ENCODE peak calls at places on chromosome 3, in four cellular contexts. U, A, P and O are unnamed samples.

GRCh38 chr3:133038731-133039398 is 674 bp downstream of the TMEM108 start:
- DNase-seq in U (no peak), P (peak; percentile 17), A (peak; percentile 6), O (no peak)

GRCh38 chr3:126373682-126374601 is 16.7 kb upstream of the KLF15 start:
- DNase-seq in U (no peak), A (no peak), P (no peak), O (no peak)

GRCh38 chr3:129911261-129911861 is 17.9 kb upstream of the TMCC1 start:
- DNase-seq in U (no peak), P (no peak), A (peak; percentile 9), O (no peak)

GRCh38 chr3:43870110-43870509 is 179.4 kb downstream of the ABHD5 start:
- DNase-seq in U (no peak), A (no peak), P (no peak), O (no peak)

GRCh38 chr3:184361932-184362667 is 590 bp downstream of the POLR2H start:
- DNase-seq in A (peak; percentile 59), P (peak; percentile 50), U (no peak), O (no peak)

GRCh38 chr3:111080357-111080937 is 8.8 kb downstream of the NECTIN3 start:
- DNase-seq in U (no peak), P (no peak), A (no peak), O (no peak)

GRCh38 chr3:88188436-88188835 is 38.7 kb downstream of the C3orf38 start:
- DNase-seq in P (no peak), A (peak; percentile 10), U (no peak), O (no peak)

GRCh38 chr3:40079845-40080240 is 229.7 kb upstream of the EIF1B start:
- DNase-seq in U (no peak), A (no peak), P (no peak), O (no peak)

GRCh38 chr3:184440161-184440560 is 60.3 kb downstream of the CHRD start:
- DNase-seq in A (no peak), U (no peak), P (no peak), O (no peak)

GRCh38 chr3:42655980-42656679 is 2.6 kb downstream of the ZBTB47 start:
- DNase-seq in A (no peak), P (no peak), U (no peak), O (no peak)

GRCh38 chr3:3368336-3368735 is 188.8 kb upstream of the CRBN start:
- DNase-seq in U (no peak), P (no peak), A (no peak), O (no peak)

GRCh38 chr3:194840661-194841514 is 155.2 kb downstream of the FAM43A start:
- DNase-seq in A (peak; percentile 47), P (no peak), U (no peak), O (no peak)

GRCh38 chr3:114218006-114218405 is 19.4 kb downstream of the ZNF80 start:
- DNase-seq in A (no peak), P (no peak), U (no peak), O (no peak)

GRCh38 chr3:88321696-88322095 is 171.9 kb downstream of the C3orf38 start:
- DNase-seq in P (no peak), U (no peak), A (no peak), O (no peak)

GRCh38 chr3:43394071-43394501 is 107.7 kb downstream of the SNRK start:
- DNase-seq in P (no peak), U (no peak), A (peak; percentile 89), O (no peak)

GRCh38 chr3:177977381-177978158 is 558.7 kb upstream of the KCNMB2 start:
- DNase-seq in A (no peak), U (no peak), P (no peak), O (no peak)

GRCh38 chr3:24846286-24846860 is 351.7 kb upstream of the THRB start:
- DNase-seq in A (no peak), U (no peak), P (no peak), O (no peak)

GRCh38 chr3:78506581-78507195 is 1261.1 kb downstream of the ROBO1 start:
- DNase-seq in U (no peak), P (no peak), A (no peak), O (no peak)

GRCh38 chr3:41682996-41683395 is 278.9 kb downstream of the ULK4 start:
- DNase-seq in A (no peak), P (no peak), U (no peak), O (no peak)

GRCh38 chr3:117545484-117545883 is 835.9 kb downstream of the TUSC7 start:
- DNase-seq in A (no peak), U (no peak), P (no peak), O (no peak)

GRCh38 chr3:182710557-182711157 is 82.6 kb upstream of the ATP11B start:
- DNase-seq in P (peak; percentile 56), A (no peak), U (no peak), O (no peak)

GRCh38 chr3:54339608-54340007 is 217.3 kb downstream of the CACNA2D3 start:
- DNase-seq in U (no peak), P (no peak), A (no peak), O (no peak)

GRCh38 chr3:106447902-106448301 is 579.1 kb upstream of the CBLB start:
- DNase-seq in P (no peak), U (no peak), A (no peak), O (no peak)

GRCh38 chr3:172074578-172074977 is 35.2 kb downstream of the FNDC3B start:
- DNase-seq in P (no peak), A (no peak), U (no peak), O (no peak)

GRCh38 chr3:177041021-177041729 is 156.1 kb downstream of the TBL1XR1 start:
- DNase-seq in A (peak; percentile 30), P (no peak), U (no peak), O (no peak)

GRCh38 chr3:52222319-52223221 is 2.9 kb downstream of the TLR9 start:
- DNase-seq in U (no peak), A (peak; percentile 3), P (no peak), O (no peak)

GRCh38 chr3:169344465-169344864 is 319.0 kb downstream of the MECOM start:
- DNase-seq in U (no peak), P (no peak), A (no peak), O (no peak)

GRCh38 chr3:126146525-126147146 is 33.8 kb downstream of the ALDH1L1 start:
- DNase-seq in U (no peak), P (no peak), A (peak; percentile 2), O (no peak)

GRCh38 chr3:147630921-147631320 is 221.8 kb downstream of the ZIC1 start:
- DNase-seq in U (no peak), A (no peak), P (no peak), O (no peak)

GRCh38 chr3:111895079-111895478 is 36.0 kb downstream of the PHLDB2 start:
- DNase-seq in U (no peak), P (peak; percentile 14), A (no peak), O (no peak)

GRCh38 chr3:179887566-179887965 is 149.2 kb downstream of the PEX5L start:
- DNase-seq in U (no peak), A (no peak), P (no peak), O (no peak)

GRCh38 chr3:141275032-141275422 is 43.4 kb downstream of the PXYLP1 start:
- DNase-seq in U (no peak), P (peak; percentile 46), A (no peak), O (no peak)

GRCh38 chr3:64889991-64890390 is 202.2 kb upstream of the ADAMTS9 start:
- DNase-seq in P (no peak), A (peak; percentile 83), U (no peak), O (no peak)

GRCh38 chr3:16013563-16013962 is 160.9 kb upstream of the GALNT15 start:
- DNase-seq in A (no peak), P (no peak), U (no peak), O (no peak)

GRCh38 chr3:111758642-111759041 is 100.4 kb upstream of the PHLDB2 start:
- DNase-seq in A (no peak), U (no peak), P (no peak), O (no peak)

GRCh38 chr3:172777901-172778300 is 27.4 kb downstream of the ECT2 start:
- DNase-seq in U (no peak), A (no peak), P (no peak), O (no peak)

GRCh38 chr3:147775816-147776530 is 366.8 kb downstream of the ZIC1 start:
- DNase-seq in A (no peak), U (no peak), P (no peak), O (no peak)

GRCh38 chr3:64166584-64167155 is 58.6 kb downstream of the PRICKLE2 start:
- DNase-seq in U (no peak), P (no peak), A (no peak), O (no peak)

GRCh38 chr3:44208568-44208967 is 33.1 kb upstream of the TOPAZ1 start:
- DNase-seq in A (no peak), P (no peak), U (no peak), O (no peak)

DNA sequence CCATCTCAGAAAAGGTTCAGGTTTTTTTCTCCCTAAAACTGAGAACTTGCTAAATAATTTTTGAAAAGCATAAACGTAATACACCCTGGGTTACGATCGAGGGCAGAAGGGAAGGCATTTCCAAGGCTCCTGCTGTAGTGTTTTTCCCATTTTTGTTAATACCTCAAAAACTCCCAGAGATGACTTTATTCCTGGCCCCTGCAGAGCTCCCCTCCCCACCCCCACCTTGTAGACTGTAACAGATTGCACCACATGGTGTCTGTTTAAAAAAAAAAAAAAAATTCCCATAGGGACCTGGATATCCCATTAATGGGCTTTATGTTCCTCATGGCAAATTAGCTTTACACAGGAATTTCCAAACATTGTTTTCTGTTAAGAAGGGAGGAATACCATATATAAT is 38.2 kb downstream of the FEZF2 start:
- DNase-seq in A (no peak), U (no peak), P (no peak), O (no peak)
- TF ChIP-seq CTCF in A (no peak), U (no peak), P (no peak), O (no peak)

GRCh38 chr3:79724206-79724605 is 43.6 kb downstream of the ROBO1 start:
- DNase-seq in A (no peak), U (no peak), P (no peak), O (no peak)
- TF ChIP-seq CTCF in A (no peak), U (no peak), P (no peak), O (no peak)

DNA sequence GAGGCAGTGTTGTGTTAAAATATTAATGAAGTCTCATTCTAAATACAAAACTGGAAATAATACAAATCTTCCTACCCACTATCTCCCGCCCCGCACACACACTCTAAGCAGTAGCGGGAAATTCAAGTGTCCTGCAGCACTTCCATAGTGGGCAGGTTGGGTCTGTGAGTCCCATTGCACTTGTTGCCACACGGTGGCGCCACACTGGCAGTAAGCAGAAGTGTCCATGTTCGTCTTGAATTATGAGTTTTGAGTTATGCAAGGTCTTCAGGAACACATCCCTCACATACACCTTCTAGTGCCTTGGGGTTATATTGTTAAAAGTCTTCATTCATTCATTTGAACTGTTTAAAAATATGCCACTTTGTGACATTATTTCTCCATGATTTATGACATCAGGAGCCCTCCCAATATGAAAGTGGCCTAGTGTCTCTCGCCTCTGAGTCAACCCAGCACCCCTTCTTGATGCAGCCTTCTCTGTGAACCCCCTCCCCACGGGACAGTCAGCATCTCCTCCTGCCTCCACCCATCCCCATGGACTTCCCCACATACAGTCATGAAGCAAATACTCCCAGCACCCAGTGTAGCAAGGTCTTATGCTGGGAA is 17.6 kb upstream of the CCDC174 start:
- DNase-seq in U (peak; percentile 35), P (peak; percentile 70), A (peak; percentile 32), O (peak; percentile 45)
- TF ChIP-seq CTCF in U (peak; percentile 10), P (peak; percentile 75), A (peak; percentile 82), O (peak; percentile 73)

DNA sequence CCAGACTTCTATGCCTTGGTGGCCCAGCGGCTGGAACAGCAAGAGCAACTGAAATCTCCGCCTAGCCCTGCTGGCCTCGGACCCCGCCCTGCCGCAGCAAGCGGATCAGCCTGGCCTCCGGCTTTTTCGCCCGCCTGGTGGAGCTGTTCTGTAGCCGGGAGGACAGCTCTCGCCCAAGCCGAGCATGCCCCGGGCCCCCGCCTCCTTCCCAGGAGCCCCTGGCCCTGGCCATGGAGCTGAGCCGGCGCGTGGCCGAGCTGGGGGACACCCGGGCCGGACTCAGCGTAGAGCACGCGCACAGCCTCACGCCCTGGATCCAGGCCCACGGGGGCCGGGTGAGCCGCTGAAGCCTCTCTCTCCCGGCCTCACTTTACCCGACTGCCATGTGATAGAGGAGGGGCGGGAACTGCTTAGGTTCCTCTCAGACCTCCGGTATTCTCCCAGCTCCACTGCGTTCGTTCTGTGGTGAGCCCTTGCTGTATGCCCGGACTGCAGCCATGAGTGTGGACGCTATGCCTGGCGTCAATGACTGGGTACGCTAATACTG is 24.1 kb upstream of the MRPL3 start:
- DNase-seq in U (no peak), A (peak; percentile 15), P (peak; percentile 34), O (no peak)
- TF ChIP-seq CTCF in U (no peak), A (peak; percentile 56), P (no peak), O (no peak)